ENCODE peak calls at places on chromosomes 13 and 19, in seven cellular contexts. O is natural killer cell, U is HFF-Myc, H is skeletal muscle cell, W is T1000, J is AG08395, T is T-helper 2 cell. G is an unnamed sample.

GRCh38 chr13:32297206-32297605 is 18.0 kb downstream of the ZAR1L start:
- DNase-seq in O (no peak), U (no peak), H (no peak), W (no peak), J (no peak), T (no peak), G (no peak)

GRCh38 chr19:34351382-34351802 is 13.6 kb upstream of the GPI start:
- DNase-seq in O (no peak), U (no peak), H (no peak), W (no peak), J (no peak), T (no peak), G (no peak)

GRCh38 chr19:6890938-6891337 is 3.6 kb downstream of the ADGRE1 start:
- DNase-seq in O (no peak), U (no peak), H (no peak), W (no peak), J (no peak), T (peak; percentile 36), G (no peak)

GRCh38 chr19:43726736-43727592 is 11.1 kb downstream of the IRGC start:
- DNase-seq in O (no peak), U (no peak), H (no peak), W (no peak), J (peak; percentile 49), T (no peak), G (no peak)

GRCh38 chr19:8304841-8305621 is 3.1 kb downstream of the CD320 start:
- DNase-seq in O (peak; percentile 14), U (no peak), H (no peak), W (no peak), J (no peak), T (no peak), G (no peak)

GRCh38 chr13:99151516-99151915 is 49.1 kb upstream of the UBAC2 start:
- DNase-seq in O (no peak), U (peak; percentile 32), H (peak; percentile 33), W (no peak), J (peak; percentile 18), T (no peak), G (no peak)

GRCh38 chr19:35171730-35172129 is 17.2 kb downstream of the FXYD5 start:
- DNase-seq in O (no peak), U (no peak), H (no peak), W (no peak), J (no peak), T (no peak), G (no peak)

GRCh38 chr19:18290250-18291018 is 9.0 kb upstream of the JUND start:
- DNase-seq in O (peak; percentile 76), U (no peak), H (no peak), W (no peak), J (no peak), T (peak; percentile 85), G (no peak)

GRCh38 chr13:36766295-36766694 is 52.7 kb upstream of the RFXAP start:
- DNase-seq in O (no peak), U (no peak), H (peak; percentile 59), W (no peak), J (no peak), T (no peak), G (no peak)

GRCh38 chr19:16615788-16616187 is 12.2 kb downstream of the MED26 start:
- DNase-seq in O (no peak), U (no peak), H (no peak), W (no peak), J (no peak), T (no peak), G (no peak)

GRCh38 chr13:94673841-94674240 is 38.5 kb downstream of the SOX21 start:
- DNase-seq in O (no peak), U (no peak), H (no peak), W (no peak), J (no peak), T (no peak), G (no peak)

GRCh38 chr19:44869728-44870470 is 21.2 kb upstream of the TOMM40 start:
- DNase-seq in O (no peak), U (no peak), H (peak; percentile 25), W (no peak), J (no peak), T (no peak), G (peak; percentile 46)

GRCh38 chr19:17183271-17183757 is 31.8 kb upstream of the USE1 start:
- DNase-seq in O (peak; percentile 25), U (no peak), H (no peak), W (no peak), J (no peak), T (no peak), G (no peak)

GRCh38 chr13:32594339-32594738 is 8.1 kb downstream of the PDS5B start:
- DNase-seq in O (no peak), U (no peak), H (no peak), W (no peak), J (peak; percentile 30), T (no peak), G (no peak)

GRCh38 chr19:13887039-13887438 is 10.1 kb downstream of the NANOS3 start:
- DNase-seq in O (peak; percentile 75), U (no peak), H (no peak), W (no peak), J (no peak), T (no peak), G (no peak)

GRCh38 chr13:50386527-50387123 is 371.4 kb downstream of the KCNRG start:
- DNase-seq in O (no peak), U (no peak), H (peak; percentile 77), W (no peak), J (peak; percentile 32), T (no peak), G (peak; percentile 67)

GRCh38 chr19:15249912-15250634 is 17.8 kb upstream of the EPHX3 start:
- DNase-seq in O (no peak), U (no peak), H (peak; percentile 91), W (peak; percentile 49), J (peak; percentile 89), T (no peak), G (peak; percentile 82)

GRCh38 chr13:94479559-94480095 is at the start of gene DCT:
- DNase-seq in O (no peak), U (no peak), H (no peak), W (no peak), J (no peak), T (no peak), G (no peak)

GRCh38 chr13:45398862-45399261 is 19.3 kb downstream of the SLC25A30 start:
- DNase-seq in O (no peak), U (no peak), H (no peak), W (no peak), J (no peak), T (peak; percentile 7), G (no peak)

GRCh38 chr19:5308471-5309437 is 31.9 kb downstream of the PTPRS start:
- DNase-seq in O (no peak), U (no peak), H (peak; percentile 80), W (no peak), J (peak; percentile 43), T (no peak), G (peak; percentile 86)

GRCh38 chr19:48813123-48813911 is 2.5 kb upstream of the BCAT2 start:
- DNase-seq in O (no peak), U (no peak), H (no peak), W (no peak), J (no peak), T (no peak), G (no peak)

GRCh38 chr13:67914535-67914934 is 684.4 kb upstream of the PCDH9 start:
- DNase-seq in O (no peak), U (no peak), H (no peak), W (no peak), J (no peak), T (no peak), G (no peak)

GRCh38 chr19:9128171-9128570 is 1.4 kb upstream of the OR7G3 start:
- DNase-seq in O (no peak), U (no peak), H (peak; percentile 5), W (peak; percentile 42), J (no peak), T (no peak), G (no peak)

GRCh38 chr13:98721825-98722510 is 30.5 kb downstream of the SLC15A1 start:
- DNase-seq in O (no peak), U (no peak), H (no peak), W (no peak), J (no peak), T (no peak), G (no peak)

GRCh38 chr13:59364508-59365187 is 799.1 kb downstream of the DIAPH3 start:
- DNase-seq in O (no peak), U (no peak), H (no peak), W (no peak), J (no peak), T (no peak), G (no peak)

GRCh38 chr13:83057119-83057518 is 825.2 kb downstream of the SLITRK1 start:
- DNase-seq in O (no peak), U (no peak), H (peak; percentile 25), W (no peak), J (no peak), T (no peak), G (no peak)

GRCh38 chr19:42088471-42089190 is 12.7 kb downstream of the ZNF574 start:
- DNase-seq in O (no peak), U (no peak), H (peak; percentile 34), W (no peak), J (peak; percentile 84), T (no peak), G (peak; percentile 38)

GRCh38 chr13:104979281-104979680 is 1556.2 kb downstream of the EFNB2 start:
- DNase-seq in O (no peak), U (no peak), H (no peak), W (no peak), J (no peak), T (no peak), G (no peak)

GRCh38 chr13:31007392-31007791 is 74.9 kb downstream of the TEX26 start:
- DNase-seq in O (no peak), U (no peak), H (no peak), W (no peak), J (no peak), T (no peak), G (no peak)

GRCh38 chr13:95154441-95154886 is 146.8 kb downstream of the ABCC4 start:
- DNase-seq in O (no peak), U (no peak), H (no peak), W (no peak), J (peak; percentile 12), T (no peak), G (no peak)

GRCh38 chr13:50052478-50052877 is 37.2 kb downstream of the KCNRG start:
- DNase-seq in O (no peak), U (no peak), H (no peak), W (no peak), J (no peak), T (no peak), G (no peak)

GRCh38 chr13:42239644-42240043 is 32.3 kb upstream of the AKAP11 start:
- DNase-seq in O (no peak), U (no peak), H (no peak), W (no peak), J (peak; percentile 3), T (no peak), G (no peak)

GRCh38 chr13:109465151-109465550 is 321.2 kb downstream of the IRS2 start:
- DNase-seq in O (no peak), U (no peak), H (peak; percentile 21), W (no peak), J (no peak), T (no peak), G (no peak)

GRCh38 chr13:45654633-45655349 is 39.3 kb upstream of the ERICH6B start:
- DNase-seq in O (no peak), U (no peak), H (no peak), W (no peak), J (no peak), T (no peak), G (no peak)

GRCh38 chr19:35718345-35719041 is 690 bp downstream of the KMT2B start:
- DNase-seq in O (peak; percentile 34), U (no peak), H (no peak), W (no peak), J (peak; percentile 33), T (peak; percentile 42), G (no peak)

GRCh38 chr13:47249296-47249695 is 352.4 kb upstream of the HTR2A start:
- DNase-seq in O (no peak), U (no peak), H (peak; percentile 54), W (no peak), J (no peak), T (no peak), G (no peak)

G was measured in AG04450.